ENCODE peak calls at places on chromosomes 11 and 22, in four cellular contexts. X is breast epithelium, Q is adrenal gland, S is endothelial cell of umbilical vein. N is an unnamed sample.
A peak's percentile ranks its signal among the peaks of the same experiment; 100 is the strongest.

GRCh38 chr11:66059966-66060680 is 8.0 kb downstream of the SF3B2 start:
- DNase-seq in X (no peak), Q (no peak), S (no peak), N (no peak)

GRCh38 chr11:9884601-9885000 is 220.7 kb downstream of the SWAP70 start:
- DNase-seq in X (no peak), Q (no peak), S (no peak), N (no peak)

GRCh38 chr22:46353483-46354105 is 18.1 kb downstream of the TRMU start:
- DNase-seq in X (no peak), Q (peak; percentile 80), S (no peak), N (peak; percentile 7)

GRCh38 chr11:36306888-36307287 is 10.8 kb downstream of the PRR5L start:
- DNase-seq in X (no peak), Q (no peak), S (no peak), N (peak; percentile 75)

GRCh38 chr11:33454264-33454663 is 197.1 kb downstream of the HIPK3 start:
- DNase-seq in X (no peak), Q (no peak), S (no peak), N (no peak)

GRCh38 chr11:119513806-119514170 is 90.8 kb upstream of the THY1 start:
- DNase-seq in X (no peak), Q (no peak), S (no peak), N (no peak)

GRCh38 chr11:67539588-67539987 is 16.3 kb upstream of the CABP2 start:
- DNase-seq in X (no peak), Q (no peak), S (no peak), N (no peak)

GRCh38 chr11:69204246-69205124 is 48.8 kb downstream of the SMIM38 start:
- DNase-seq in X (no peak), Q (no peak), S (no peak), N (no peak)

GRCh38 chr22:28674121-28674563 is 5.5 kb downstream of the TTC28 start:
- DNase-seq in X (no peak), Q (no peak), S (no peak), N (peak; percentile 55)

GRCh38 chr22:44109417-44109816 is 71.3 kb upstream of the PARVG start:
- DNase-seq in X (no peak), Q (no peak), S (no peak), N (no peak)

GRCh38 chr11:114265084-114265878 is 30.9 kb upstream of the NNMT start:
- DNase-seq in X (no peak), Q (no peak), S (no peak), N (no peak)

GRCh38 chr22:19720999-19721485 is 2.3 kb upstream of the GP1BB start:
- DNase-seq in X (no peak), Q (no peak), S (no peak), N (no peak)

GRCh38 chr11:111963786-111964385 is 26.7 kb downstream of the DIXDC1 start:
- DNase-seq in X (no peak), Q (no peak), S (no peak), N (no peak)

GRCh38 chr22:43200555-43200954 is 13.6 kb upstream of the TTLL12 start:
- DNase-seq in X (no peak), Q (no peak), S (no peak), N (no peak)

GRCh38 chr22:17773606-17774205 is 563 bp downstream of the BID start:
- DNase-seq in X (no peak), Q (no peak), S (peak; percentile 34), N (peak; percentile 24)

GRCh38 chr11:6413791-6414231 is 5.1 kb downstream of the APBB1 start:
- DNase-seq in X (no peak), Q (no peak), S (no peak), N (no peak)

GRCh38 chr11:115724709-115725108 is 220.5 kb upstream of the CADM1 start:
- DNase-seq in X (no peak), Q (no peak), S (no peak), N (no peak)

GRCh38 chr11:81579339-81579738 is 1154.3 kb downstream of the FAM181B start:
- DNase-seq in X (no peak), Q (no peak), S (no peak), N (no peak)

GRCh38 chr22:39255449-39256185 is 10.8 kb upstream of the PDGFB start:
- DNase-seq in X (no peak), Q (peak; percentile 53), S (no peak), N (no peak)

GRCh38 chr22:39808087-39808486 is 85.5 kb downstream of the ENTHD1 start:
- DNase-seq in X (no peak), Q (peak; percentile 39), S (peak; percentile 28), N (peak; percentile 26)

GRCh38 chr22:47051435-47052175 is 289.2 kb downstream of the TBC1D22A start:
- DNase-seq in X (no peak), Q (no peak), S (no peak), N (no peak)

GRCh38 chr22:39409630-39410029 is 10.1 kb downstream of the TAB1 start:
- DNase-seq in X (no peak), Q (no peak), S (no peak), N (no peak)

GRCh38 chr11:104531075-104531474 is 367.1 kb upstream of the PDGFD start:
- DNase-seq in X (no peak), Q (no peak), S (peak; percentile 15), N (peak; percentile 23)

GRCh38 chr11:57476223-57476882 is 16.0 kb downstream of the RTN4RL2 start:
- DNase-seq in X (peak; percentile 45), Q (peak; percentile 42), S (no peak), N (no peak)

GRCh38 chr11:114738954-114739353 is 60.6 kb downstream of the NXPE2 start:
- DNase-seq in X (no peak), Q (peak; percentile 24), S (peak; percentile 50), N (peak; percentile 59)

GRCh38 chr11:128174465-128175101 is 412.8 kb downstream of the ETS1 start:
- DNase-seq in X (no peak), Q (no peak), S (no peak), N (peak; percentile 78)

GRCh38 chr22:43127166-43127908 is 15.9 kb downstream of the MCAT start:
- DNase-seq in X (no peak), Q (no peak), S (no peak), N (no peak)

GRCh38 chr11:67409781-67410368 is 5.6 kb upstream of the CARNS1 start:
- DNase-seq in X (no peak), Q (no peak), S (no peak), N (no peak)

GRCh38 chr11:43515090-43515489 is 156.4 kb downstream of the TTC17 start:
- DNase-seq in X (no peak), Q (no peak), S (no peak), N (no peak)

GRCh38 chr11:88384004-88384677 is 46.6 kb upstream of the CTSC start:
- DNase-seq in X (no peak), Q (no peak), S (peak; percentile 64), N (peak; percentile 68)

GRCh38 chr11:55895216-55895615 is 12.1 kb downstream of the TRIM51 start:
- DNase-seq in X (no peak), Q (no peak), S (no peak), N (no peak)

DNA sequence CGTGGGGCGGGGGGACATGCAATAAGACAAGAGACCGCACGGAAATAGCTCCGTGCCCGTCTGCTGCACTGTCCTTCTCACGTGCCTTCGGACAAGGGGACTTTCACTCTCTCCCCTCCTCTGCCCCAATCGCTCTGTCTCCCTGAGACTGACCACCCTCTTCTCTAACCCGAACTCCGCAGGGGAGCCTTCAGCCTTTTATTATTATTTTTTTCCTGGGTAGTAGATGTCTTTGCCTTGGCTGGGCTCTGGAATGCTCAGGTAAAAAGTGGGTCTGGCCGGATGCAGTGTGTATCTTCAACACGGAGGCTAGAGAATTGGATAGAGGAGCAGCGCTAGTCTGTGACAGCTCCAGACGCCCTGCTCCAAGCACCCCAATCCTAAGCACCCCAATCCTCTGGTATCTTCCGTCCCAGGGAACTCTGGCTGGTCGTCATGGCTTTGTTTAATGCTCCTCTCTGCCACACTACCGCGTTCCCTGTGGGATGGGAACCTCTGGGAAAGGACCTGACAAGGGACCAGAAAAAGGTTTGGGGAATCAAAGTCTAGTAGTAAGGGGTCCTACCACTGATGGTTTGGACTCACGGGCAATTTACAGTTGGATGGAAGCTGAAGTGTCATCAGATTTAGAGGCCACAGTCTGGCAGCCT is 25.1 kb upstream of the ROBO3 start:
- DNase-seq in X (no peak), Q (no peak), S (no peak), N (no peak)
- H3K4me3 ChIP-seq in X (peak overlapping the region; percentile 48), Q (peak overlapping the region; percentile 43), S (no peak overlapping the region), N (peak overlapping the region; percentile 38)

GRCh38 chr22:26952004-26952403 is 294.6 kb downstream of the MIAT start:
- DNase-seq in X (no peak), Q (no peak), S (no peak), N (no peak)

GRCh38 chr22:26956346-26956745 is 299.0 kb downstream of the MIAT start:
- DNase-seq in X (no peak), Q (no peak), S (no peak), N (no peak)

GRCh38 chr22:26953380-26953807 is 296.0 kb downstream of the MIAT start:
- DNase-seq in X (no peak), Q (no peak), S (no peak), N (no peak)

GRCh38 chr22:26949193-26949592 is 291.8 kb downstream of the MIAT start:
- DNase-seq in X (no peak), Q (no peak), S (no peak), N (peak; percentile 41)

GRCh38 chr22:26952654-26953379 is 295.4 kb downstream of the MIAT start:
- DNase-seq in X (no peak), Q (no peak), S (no peak), N (no peak)
- H3K4me3 ChIP-seq in X (no peak overlapping the region), Q (no peak overlapping the region), S (no peak overlapping the region), N (no peak overlapping the region)

GRCh38 chr11:64760759-64761417 is 1.1 kb upstream of the PYGM start:
- DNase-seq in X (no peak), Q (no peak), S (no peak), N (no peak)

GRCh38 chr11:64759131-64759721 is 548 bp downstream of the PYGM start:
- DNase-seq in X (no peak), Q (no peak), S (no peak), N (no peak)

GRCh38 chr11:64757549-64758329 is 2.0 kb downstream of the PYGM start:
- DNase-seq in X (no peak), Q (no peak), S (no peak), N (no peak)

GRCh38 chr11:64758330-64759079 is 1.3 kb downstream of the PYGM start:
- DNase-seq in X (no peak), Q (no peak), S (no peak), N (no peak)

DNA sequence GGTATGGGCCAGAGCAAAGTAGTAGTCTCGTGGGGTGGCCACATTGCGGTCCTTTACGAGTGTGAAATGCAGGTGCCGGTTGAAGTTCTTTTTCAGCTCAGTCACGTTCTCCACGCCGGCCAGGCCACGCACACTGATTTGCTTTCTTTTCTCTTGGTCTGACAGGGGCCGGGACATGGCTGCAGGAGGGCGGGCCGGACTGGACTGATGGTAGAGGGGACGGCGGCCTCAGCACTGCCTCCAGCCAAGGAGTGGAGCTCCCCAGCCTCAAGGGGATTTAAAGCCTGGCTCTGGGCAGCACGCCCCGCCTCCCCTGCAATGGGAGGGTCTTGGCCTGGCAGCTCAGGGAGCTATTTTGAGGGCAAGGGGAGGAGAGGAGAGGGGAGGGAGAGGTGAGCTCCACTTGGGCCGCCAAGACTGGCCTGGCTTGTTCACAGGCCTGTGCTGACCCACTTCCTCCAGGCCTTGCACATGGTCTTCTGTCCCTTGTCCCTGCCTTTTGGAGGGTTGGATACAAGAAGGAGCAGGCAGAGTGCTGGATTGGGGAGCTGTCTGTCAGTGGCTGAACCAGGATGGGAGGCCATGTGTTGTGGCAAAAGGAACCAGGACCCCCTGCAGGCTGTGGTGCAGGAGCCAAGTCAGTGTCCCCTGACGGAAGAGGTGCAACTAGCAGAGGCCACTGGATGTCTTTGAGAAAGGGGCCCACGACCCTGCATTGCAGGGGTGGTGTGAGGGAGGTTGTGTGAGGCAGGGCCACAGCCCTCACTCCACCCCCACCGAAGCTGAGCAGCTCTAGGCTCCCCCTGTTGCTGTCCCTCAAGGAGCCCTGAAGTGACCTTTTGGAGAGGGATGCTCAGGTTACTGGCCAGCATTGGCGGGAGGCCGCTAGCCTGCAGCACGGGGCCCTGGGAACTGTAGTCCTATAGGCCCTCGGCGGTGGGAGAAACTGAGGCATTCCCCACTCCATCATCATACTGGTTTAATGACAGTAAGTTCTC is at the start of gene PYGM:
- DNase-seq in X (no peak), Q (peak; percentile 45), S (no peak), N (peak; percentile 41)
- H3K4me3 ChIP-seq in X (no peak within 1 kb of the TSS), Q (peak within 1 kb of the TSS; percentile 10), S (no peak within 1 kb of the TSS), N (no peak within 1 kb of the TSS)

GRCh38 chr22:30220338-30221009 is 26.1 kb downstream of the LIF start:
- DNase-seq in X (no peak), Q (no peak), S (no peak), N (no peak)
- H3K4me3 ChIP-seq in X (no peak overlapping the region), Q (no peak overlapping the region), S (no peak overlapping the region), N (no peak overlapping the region)

N was measured in cardiac fibroblast.